ENCODE peak calls at places on chromosomes 12 and 14, in nine cellular contexts. G, N, Y, O, S, R, A, H and U are unnamed samples.

GRCh38 chr12:47881826-47882427 is 22.9 kb downstream of the VDR start:
- DNase-seq in G (no peak), N (no peak), Y (no peak), O (no peak), S (no peak), R (no peak), A (no peak), H (no peak), U (peak)

GRCh38 chr14:55523321-55523720 is 56.7 kb upstream of the KTN1 start:
- DNase-seq in G (no peak), N (no peak), Y (no peak), O (no peak), S (no peak), R (no peak), A (no peak), H (no peak), U (no peak)

GRCh38 chr12:69161835-69162234 is 77.5 kb upstream of the CPSF6 start:
- DNase-seq in G (peak), N (no peak), Y (peak), O (peak), S (no peak), R (no peak), A (no peak), H (no peak), U (no peak)

GRCh38 chr12:13255792-13256704 is 59.5 kb downstream of the EMP1 start:
- DNase-seq in G (peak), N (peak), Y (peak), O (peak), S (peak), R (peak), A (peak), H (peak), U (peak)

GRCh38 chr12:7832059-7832696 is 40.5 kb downstream of the SLC2A14 start:
- DNase-seq in G (no peak), N (peak), Y (peak), O (peak), S (peak), R (peak), A (no peak), H (no peak), U (peak)

GRCh38 chr12:46415552-46415951 is 43.0 kb upstream of the SLC38A2 start:
- DNase-seq in G (no peak), N (no peak), Y (no peak), O (no peak), S (no peak), R (no peak), A (no peak), H (no peak), U (no peak)

GRCh38 chr14:95434161-95434560 is 82.3 kb downstream of the SYNE3 start:
- DNase-seq in G (no peak), N (peak), Y (no peak), O (no peak), S (no peak), R (no peak), A (no peak), H (no peak), U (no peak)

GRCh38 chr12:48814313-48815280 is 3.7 kb upstream of the CACNB3 start:
- DNase-seq in G (peak), N (peak), Y (peak), O (peak), S (peak), R (peak), A (peak), H (peak), U (peak)

GRCh38 chr12:52969828-52970569 is 21.1 kb downstream of the KRT18 start:
- DNase-seq in G (no peak), N (peak), Y (no peak), O (no peak), S (no peak), R (no peak), A (no peak), H (no peak), U (no peak)

GRCh38 chr14:38113546-38113945 is 94.2 kb upstream of the SSTR1 start:
- DNase-seq in G (no peak), N (no peak), Y (no peak), O (no peak), S (no peak), R (peak), A (no peak), H (no peak), U (no peak)

GRCh38 chr14:77236814-77237213 is 34.2 kb downstream of the NGB start:
- DNase-seq in G (no peak), N (no peak), Y (no peak), O (no peak), S (no peak), R (no peak), A (no peak), H (no peak), U (no peak)

GRCh38 chr12:69284131-69284530 is 44.8 kb downstream of the CPSF6 start:
- DNase-seq in G (no peak), N (peak), Y (no peak), O (peak), S (peak), R (peak), A (no peak), H (peak), U (no peak)

GRCh38 chr14:106530423-106531107 is 1004.2 kb downstream of the TMEM121 start:
- DNase-seq in G (peak), N (no peak), Y (peak), O (peak), S (peak), R (peak), A (peak), H (no peak), U (no peak)

GRCh38 chr12:575948-576612 is 87.2 kb downstream of the NINJ2 start:
- DNase-seq in G (peak), N (peak), Y (peak), O (peak), S (peak), R (peak), A (peak), H (peak), U (peak)

GRCh38 chr14:68230941-68231717 is 411.6 kb downstream of the RAD51B start:
- DNase-seq in G (no peak), N (peak), Y (no peak), O (no peak), S (peak), R (peak), A (no peak), H (no peak), U (no peak)

GRCh38 chr12:74599932-74600331 is 62.3 kb downstream of the ATXN7L3B start:
- DNase-seq in G (no peak), N (no peak), Y (no peak), O (no peak), S (no peak), R (peak), A (no peak), H (no peak), U (no peak)

GRCh38 chr12:131074221-131075083 is 120.7 kb downstream of the ADGRD1 start:
- DNase-seq in G (no peak), N (peak), Y (no peak), O (peak), S (no peak), R (no peak), A (no peak), H (no peak), U (no peak)

GRCh38 chr12:41956353-41956752 is 188.3 kb downstream of the GXYLT1 start:
- DNase-seq in G (no peak), N (no peak), Y (no peak), O (no peak), S (no peak), R (no peak), A (no peak), H (no peak), U (no peak)